ENCODE peak calls at places on chromosome 19, in five cellular contexts. T is NCI-H1930; R is choroid plexus epithelial cell; L is effector CD4-positive, alpha-beta T cell; S is ureter. Y is an unnamed sample.

GRCh38 chr19:6216996-6217751 is 62.6 kb downstream of the MLLT1 start:
- DNase-seq in L (no peak), T (no peak), R (peak; percentile 63), S (no peak), Y (no peak)

GRCh38 chr19:2627319-2627829 is 75.1 kb downstream of the GNG7 start:
- DNase-seq in T (no peak), S (peak; percentile 80), R (peak; percentile 98), L (no peak), Y (peak; percentile 51)

GRCh38 chr19:38362076-38362945 is 12.1 kb upstream of the PSMD8 start:
- DNase-seq in R (peak; percentile 57), L (peak; percentile 34), S (peak; percentile 87), T (peak; percentile 91), Y (peak; percentile 71)

GRCh38 chr19:23436318-23436717 is 41.0 kb upstream of the ZNF91 start:
- DNase-seq in L (no peak), R (no peak), T (no peak), S (no peak), Y (no peak)

GRCh38 chr19:19420570-19421301 is 15.3 kb downstream of the GATAD2A start:
- DNase-seq in S (no peak), R (no peak), T (no peak), L (no peak), Y (peak; percentile 40)

GRCh38 chr19:15501596-15501995 is 6.7 kb upstream of the CYP4F22 start:
- DNase-seq in R (no peak), T (no peak), S (no peak), L (no peak), Y (no peak)

GRCh38 chr19:51368366-51369282 is at the start of gene CLDND2:
- DNase-seq in R (no peak), S (no peak), L (no peak), T (no peak), Y (no peak)

GRCh38 chr19:47663911-47664771 is 49.1 kb upstream of the EHD2 start:
- DNase-seq in S (peak; percentile 87), L (no peak), R (peak; percentile 100), T (no peak), Y (peak; percentile 79)

GRCh38 chr19:1767464-1767933 is 14.2 kb downstream of the ONECUT3 start:
- DNase-seq in L (peak; percentile 44), T (no peak), R (no peak), S (no peak), Y (no peak)

GRCh38 chr19:6018786-6019185 is 40.8 kb upstream of the RANBP3 start:
- DNase-seq in S (no peak), R (no peak), L (no peak), T (no peak), Y (no peak)

GRCh38 chr19:8064866-8065486 is 12.4 kb downstream of the CCL25 start:
- DNase-seq in R (no peak), S (no peak), T (no peak), L (no peak), Y (no peak)

GRCh38 chr19:1858412-1859081 is 4.8 kb downstream of the KLF16 start:
- DNase-seq in L (no peak), R (no peak), S (no peak), T (no peak), Y (no peak)

GRCh38 chr19:475360-475759 is 14.5 kb upstream of the SHC2 start:
- DNase-seq in T (no peak), R (no peak), S (no peak), L (no peak), Y (no peak)

GRCh38 chr19:33879818-33880575 is 83.3 kb downstream of the KCTD15 start:
- DNase-seq in S (no peak), R (peak; percentile 35), T (no peak), L (no peak), Y (no peak)

GRCh38 chr19:5903054-5903501 is 512 bp downstream of the NDUFA11 start:
- DNase-seq in S (no peak), T (no peak), R (peak; percentile 51), L (no peak), Y (no peak)

GRCh38 chr19:29815231-29815630 is 3.4 kb downstream of the CCNE1 start:
- DNase-seq in S (no peak), T (no peak), R (no peak), L (no peak), Y (no peak)

GRCh38 chr19:16452321-16452720 is 19.4 kb downstream of the EPS15L1 start:
- DNase-seq in R (no peak), T (no peak), S (no peak), L (no peak), Y (no peak)

GRCh38 chr19:18865973-18866799 is 29.8 kb downstream of the CERS1 start:
- DNase-seq in S (no peak), L (peak; percentile 49), T (no peak), R (peak; percentile 55), Y (peak; percentile 46)

GRCh38 chr19:44748426-44749254 is at the start of gene BCL3:
- DNase-seq in T (no peak), S (peak; percentile 82), R (no peak), L (peak; percentile 68), Y (peak; percentile 76)

GRCh38 chr19:5801796-5802616 is 2.9 kb upstream of the NRTN start:
- DNase-seq in R (peak; percentile 44), S (no peak), T (peak; percentile 62), L (no peak), Y (no peak)

GRCh38 chr19:10189631-10190425 is 4.9 kb downstream of the DNMT1 start:
- DNase-seq in L (no peak), R (no peak), S (no peak), T (no peak), Y (no peak)

GRCh38 chr19:4556574-4557185 is 2.8 kb downstream of the SEMA6B start:
- DNase-seq in L (no peak), T (no peak), S (no peak), R (no peak), Y (no peak)

GRCh38 chr19:18839465-18840287 is 7.9 kb downstream of the UPF1 start:
- DNase-seq in T (no peak), R (peak; percentile 71), L (no peak), S (no peak), Y (no peak)

GRCh38 chr19:49132974-49133609 is 13.7 kb downstream of the PPFIA3 start:
- DNase-seq in T (no peak), R (no peak), L (no peak), S (no peak), Y (no peak)

GRCh38 chr19:9431475-9431874 is 3.9 kb downstream of the ZNF266 start:
- DNase-seq in R (peak; percentile 68), S (no peak), L (no peak), T (no peak), Y (no peak)

Y was measured in prostate gland.